ENCODE peak calls at places on chromosomes 6 and 20, in ten cellular contexts. One of them, this sample, is unnamed.
A peak's percentile ranks its signal among the peaks of the same experiment; 100 is the strongest.

GRCh38 chr20:15339264-15339663 is 1001.9 kb upstream of the FLRT3 start:
- DNase-seq in left kidney: no peak
- DNase-seq in HFF-Myc: no peak
- DNase-seq in neuronal stem cell: no peak
- DNase-seq in lower leg skin: no peak
- DNase-seq in endothelial cell: no peak
- DNase-seq in KBM-7: no peak
- DNase-seq in mucosa of descending colon: peak; percentile 2
- DNase-seq in CD8-positive, alpha-beta memory T cell: no peak
- DNase-seq in left ventricle myocardium superior: no peak
- DNase-seq in this sample: no peak

GRCh38 chr20:56722042-56722441 is 92.9 kb downstream of the TFAP2C start:
- DNase-seq in left kidney: no peak
- DNase-seq in HFF-Myc: no peak
- DNase-seq in neuronal stem cell: no peak
- DNase-seq in lower leg skin: no peak
- DNase-seq in endothelial cell: no peak
- DNase-seq in KBM-7: peak; percentile 93
- DNase-seq in mucosa of descending colon: peak; percentile 14
- DNase-seq in CD8-positive, alpha-beta memory T cell: no peak
- DNase-seq in left ventricle myocardium superior: no peak
- DNase-seq in this sample: no peak

GRCh38 chr6:40528051-40528450 is 59.1 kb downstream of the LRFN2 start:
- DNase-seq in left kidney: no peak
- DNase-seq in HFF-Myc: no peak
- DNase-seq in neuronal stem cell: no peak
- DNase-seq in lower leg skin: no peak
- DNase-seq in endothelial cell: no peak
- DNase-seq in KBM-7: no peak
- DNase-seq in mucosa of descending colon: no peak
- DNase-seq in CD8-positive, alpha-beta memory T cell: no peak
- DNase-seq in left ventricle myocardium superior: no peak
- DNase-seq in this sample: no peak

GRCh38 chr6:3260772-3261517 is 2.2 kb downstream of the PSMG4 start:
- DNase-seq in left kidney: no peak
- DNase-seq in HFF-Myc: no peak
- DNase-seq in neuronal stem cell: no peak
- DNase-seq in lower leg skin: no peak
- DNase-seq in endothelial cell: no peak
- DNase-seq in KBM-7: no peak
- DNase-seq in mucosa of descending colon: no peak
- DNase-seq in CD8-positive, alpha-beta memory T cell: no peak
- DNase-seq in left ventricle myocardium superior: peak; percentile 8
- DNase-seq in this sample: no peak

GRCh38 chr6:13668291-13668928 is 43.2 kb downstream of the RANBP9 start:
- DNase-seq in left kidney: no peak
- DNase-seq in HFF-Myc: no peak
- DNase-seq in neuronal stem cell: no peak
- DNase-seq in lower leg skin: no peak
- DNase-seq in endothelial cell: no peak
- DNase-seq in KBM-7: no peak
- DNase-seq in mucosa of descending colon: no peak
- DNase-seq in CD8-positive, alpha-beta memory T cell: no peak
- DNase-seq in left ventricle myocardium superior: no peak
- DNase-seq in this sample: peak; percentile 37

GRCh38 chr6:42451146-42451594 is 556 bp downstream of the TRERF1 start:
- DNase-seq in left kidney: no peak
- DNase-seq in HFF-Myc: no peak
- DNase-seq in neuronal stem cell: no peak
- DNase-seq in lower leg skin: no peak
- DNase-seq in endothelial cell: no peak
- DNase-seq in KBM-7: peak; percentile 49
- DNase-seq in mucosa of descending colon: peak; percentile 25
- DNase-seq in CD8-positive, alpha-beta memory T cell: peak; percentile 59
- DNase-seq in left ventricle myocardium superior: no peak
- DNase-seq in this sample: peak; percentile 18

GRCh38 chr6:14029605-14030004 is 88.0 kb upstream of the CD83 start:
- DNase-seq in left kidney: peak; percentile 45
- DNase-seq in HFF-Myc: no peak
- DNase-seq in neuronal stem cell: no peak
- DNase-seq in lower leg skin: no peak
- DNase-seq in endothelial cell: no peak
- DNase-seq in KBM-7: no peak
- DNase-seq in mucosa of descending colon: no peak
- DNase-seq in CD8-positive, alpha-beta memory T cell: no peak
- DNase-seq in left ventricle myocardium superior: no peak
- DNase-seq in this sample: no peak

GRCh38 chr6:13368079-13368478 is 39.7 kb upstream of the TBC1D7 start:
- DNase-seq in left kidney: peak; percentile 5
- DNase-seq in HFF-Myc: no peak
- DNase-seq in neuronal stem cell: no peak
- DNase-seq in lower leg skin: no peak
- DNase-seq in endothelial cell: no peak
- DNase-seq in KBM-7: no peak
- DNase-seq in mucosa of descending colon: no peak
- DNase-seq in CD8-positive, alpha-beta memory T cell: no peak
- DNase-seq in left ventricle myocardium superior: no peak
- DNase-seq in this sample: no peak

GRCh38 chr6:31575335-31575901 is at the start of gene TNF:
- DNase-seq in left kidney: no peak
- DNase-seq in HFF-Myc: no peak
- DNase-seq in neuronal stem cell: no peak
- DNase-seq in lower leg skin: peak; percentile 90
- DNase-seq in endothelial cell: no peak
- DNase-seq in KBM-7: no peak
- DNase-seq in mucosa of descending colon: peak; percentile 55
- DNase-seq in CD8-positive, alpha-beta memory T cell: peak; percentile 77
- DNase-seq in left ventricle myocardium superior: peak; percentile 57
- DNase-seq in this sample: no peak

GRCh38 chr6:356828-357251 is 34.7 kb upstream of the IRF4 start:
- DNase-seq in left kidney: no peak
- DNase-seq in HFF-Myc: no peak
- DNase-seq in neuronal stem cell: no peak
- DNase-seq in lower leg skin: no peak
- DNase-seq in endothelial cell: no peak
- DNase-seq in KBM-7: no peak
- DNase-seq in mucosa of descending colon: no peak
- DNase-seq in CD8-positive, alpha-beta memory T cell: no peak
- DNase-seq in left ventricle myocardium superior: peak; percentile 73
- DNase-seq in this sample: no peak

GRCh38 chr6:136547336-136547735 is 2.9 kb downstream of the MAP7 start:
- DNase-seq in left kidney: peak; percentile 66
- DNase-seq in HFF-Myc: no peak
- DNase-seq in neuronal stem cell: no peak
- DNase-seq in lower leg skin: no peak
- DNase-seq in endothelial cell: no peak
- DNase-seq in KBM-7: peak; percentile 78
- DNase-seq in mucosa of descending colon: no peak
- DNase-seq in CD8-positive, alpha-beta memory T cell: no peak
- DNase-seq in left ventricle myocardium superior: no peak
- DNase-seq in this sample: peak; percentile 67

GRCh38 chr6:6696867-6697531 is 108.5 kb downstream of the LY86 start:
- DNase-seq in left kidney: peak; percentile 93
- DNase-seq in HFF-Myc: no peak
- DNase-seq in neuronal stem cell: peak; percentile 77
- DNase-seq in lower leg skin: peak; percentile 91
- DNase-seq in endothelial cell: peak; percentile 85
- DNase-seq in KBM-7: peak; percentile 95
- DNase-seq in mucosa of descending colon: peak; percentile 88
- DNase-seq in CD8-positive, alpha-beta memory T cell: no peak
- DNase-seq in left ventricle myocardium superior: peak; percentile 75
- DNase-seq in this sample: peak; percentile 46

GRCh38 chr6:91358986-91359385 is 772.1 kb upstream of the MAP3K7 start:
- DNase-seq in left kidney: no peak
- DNase-seq in HFF-Myc: no peak
- DNase-seq in neuronal stem cell: no peak
- DNase-seq in lower leg skin: no peak
- DNase-seq in endothelial cell: no peak
- DNase-seq in KBM-7: no peak
- DNase-seq in mucosa of descending colon: no peak
- DNase-seq in CD8-positive, alpha-beta memory T cell: no peak
- DNase-seq in left ventricle myocardium superior: no peak
- DNase-seq in this sample: no peak

GRCh38 chr20:1810926-1811620 is 84.1 kb upstream of the SIRPA start:
- DNase-seq in left kidney: peak; percentile 43
- DNase-seq in HFF-Myc: peak; percentile 36
- DNase-seq in neuronal stem cell: no peak
- DNase-seq in lower leg skin: peak; percentile 82
- DNase-seq in endothelial cell: no peak
- DNase-seq in KBM-7: peak; percentile 86
- DNase-seq in mucosa of descending colon: no peak
- DNase-seq in CD8-positive, alpha-beta memory T cell: no peak
- DNase-seq in left ventricle myocardium superior: no peak
- DNase-seq in this sample: peak; percentile 40

GRCh38 chr20:1075564-1075963 is 42.8 kb upstream of the PSMF1 start:
- DNase-seq in left kidney: no peak
- DNase-seq in HFF-Myc: no peak
- DNase-seq in neuronal stem cell: no peak
- DNase-seq in lower leg skin: no peak
- DNase-seq in endothelial cell: no peak
- DNase-seq in KBM-7: no peak
- DNase-seq in mucosa of descending colon: no peak
- DNase-seq in CD8-positive, alpha-beta memory T cell: no peak
- DNase-seq in left ventricle myocardium superior: no peak
- DNase-seq in this sample: no peak

GRCh38 chr20:47747663-47748031 is 37.6 kb downstream of the SULF2 start:
- DNase-seq in left kidney: no peak
- DNase-seq in HFF-Myc: no peak
- DNase-seq in neuronal stem cell: no peak
- DNase-seq in lower leg skin: no peak
- DNase-seq in endothelial cell: no peak
- DNase-seq in KBM-7: no peak
- DNase-seq in mucosa of descending colon: no peak
- DNase-seq in CD8-positive, alpha-beta memory T cell: no peak
- DNase-seq in left ventricle myocardium superior: no peak
- DNase-seq in this sample: no peak

GRCh38 chr6:151917531-151918329 is 110.2 kb downstream of the ESR1 start:
- DNase-seq in left kidney: no peak
- DNase-seq in HFF-Myc: no peak
- DNase-seq in neuronal stem cell: no peak
- DNase-seq in lower leg skin: no peak
- DNase-seq in endothelial cell: no peak
- DNase-seq in KBM-7: no peak
- DNase-seq in mucosa of descending colon: no peak
- DNase-seq in CD8-positive, alpha-beta memory T cell: no peak
- DNase-seq in left ventricle myocardium superior: no peak
- DNase-seq in this sample: no peak

GRCh38 chr20:62354031-62354808 is 12.9 kb downstream of the LAMA5 start:
- DNase-seq in left kidney: no peak
- DNase-seq in HFF-Myc: no peak
- DNase-seq in neuronal stem cell: no peak
- DNase-seq in lower leg skin: no peak
- DNase-seq in endothelial cell: no peak
- DNase-seq in KBM-7: no peak
- DNase-seq in mucosa of descending colon: no peak
- DNase-seq in CD8-positive, alpha-beta memory T cell: no peak
- DNase-seq in left ventricle myocardium superior: peak; percentile 28
- DNase-seq in this sample: no peak

GRCh38 chr20:10316582-10316981 is 98.0 kb downstream of the SNAP25 start:
- DNase-seq in left kidney: no peak
- DNase-seq in HFF-Myc: no peak
- DNase-seq in neuronal stem cell: no peak
- DNase-seq in lower leg skin: no peak
- DNase-seq in endothelial cell: no peak
- DNase-seq in KBM-7: peak; percentile 20
- DNase-seq in mucosa of descending colon: peak; percentile 7
- DNase-seq in CD8-positive, alpha-beta memory T cell: no peak
- DNase-seq in left ventricle myocardium superior: no peak
- DNase-seq in this sample: peak; percentile 27

GRCh38 chr6:122429328-122429727 is 29.9 kb downstream of the HSF2 start:
- DNase-seq in left kidney: no peak
- DNase-seq in HFF-Myc: no peak
- DNase-seq in neuronal stem cell: no peak
- DNase-seq in lower leg skin: no peak
- DNase-seq in endothelial cell: no peak
- DNase-seq in KBM-7: no peak
- DNase-seq in mucosa of descending colon: no peak
- DNase-seq in CD8-positive, alpha-beta memory T cell: no peak
- DNase-seq in left ventricle myocardium superior: no peak
- DNase-seq in this sample: no peak

GRCh38 chr6:816510-817084 is 123.7 kb upstream of the EXOC2 start:
- DNase-seq in left kidney: no peak
- DNase-seq in HFF-Myc: no peak
- DNase-seq in neuronal stem cell: no peak
- DNase-seq in lower leg skin: no peak
- DNase-seq in endothelial cell: no peak
- DNase-seq in KBM-7: peak; percentile 37
- DNase-seq in mucosa of descending colon: no peak
- DNase-seq in CD8-positive, alpha-beta memory T cell: no peak
- DNase-seq in left ventricle myocardium superior: no peak
- DNase-seq in this sample: no peak

GRCh38 chr6:93701526-93701925 is 282.2 kb upstream of the EPHA7 start:
- DNase-seq in left kidney: no peak
- DNase-seq in HFF-Myc: no peak
- DNase-seq in neuronal stem cell: no peak
- DNase-seq in lower leg skin: no peak
- DNase-seq in endothelial cell: no peak
- DNase-seq in KBM-7: no peak
- DNase-seq in mucosa of descending colon: no peak
- DNase-seq in CD8-positive, alpha-beta memory T cell: no peak
- DNase-seq in left ventricle myocardium superior: no peak
- DNase-seq in this sample: no peak

GRCh38 chr20:43681468-43681942 is 14.6 kb downstream of the MYBL2 start:
- DNase-seq in left kidney: peak; percentile 50
- DNase-seq in HFF-Myc: no peak
- DNase-seq in neuronal stem cell: no peak
- DNase-seq in lower leg skin: no peak
- DNase-seq in endothelial cell: no peak
- DNase-seq in KBM-7: no peak
- DNase-seq in mucosa of descending colon: no peak
- DNase-seq in CD8-positive, alpha-beta memory T cell: no peak
- DNase-seq in left ventricle myocardium superior: no peak
- DNase-seq in this sample: no peak

GRCh38 chr6:95923518-95923917 is 92.3 kb upstream of the FUT9 start:
- DNase-seq in left kidney: no peak
- DNase-seq in HFF-Myc: no peak
- DNase-seq in neuronal stem cell: no peak
- DNase-seq in lower leg skin: no peak
- DNase-seq in endothelial cell: peak; percentile 18
- DNase-seq in KBM-7: peak; percentile 5
- DNase-seq in mucosa of descending colon: peak; percentile 15
- DNase-seq in CD8-positive, alpha-beta memory T cell: no peak
- DNase-seq in left ventricle myocardium superior: peak; percentile 19
- DNase-seq in this sample: peak; percentile 5

GRCh38 chr6:155444120-155444917 is 11.3 kb downstream of the NOX3 start:
- DNase-seq in left kidney: no peak
- DNase-seq in HFF-Myc: peak; percentile 5
- DNase-seq in neuronal stem cell: no peak
- DNase-seq in lower leg skin: no peak
- DNase-seq in endothelial cell: no peak
- DNase-seq in KBM-7: no peak
- DNase-seq in mucosa of descending colon: no peak
- DNase-seq in CD8-positive, alpha-beta memory T cell: no peak
- DNase-seq in left ventricle myocardium superior: no peak
- DNase-seq in this sample: no peak

GRCh38 chr6:138520463-138520862 is 21.2 kb upstream of the NHSL1 start:
- DNase-seq in left kidney: peak; percentile 28
- DNase-seq in HFF-Myc: no peak
- DNase-seq in neuronal stem cell: no peak
- DNase-seq in lower leg skin: no peak
- DNase-seq in endothelial cell: no peak
- DNase-seq in KBM-7: peak; percentile 55
- DNase-seq in mucosa of descending colon: no peak
- DNase-seq in CD8-positive, alpha-beta memory T cell: no peak
- DNase-seq in left ventricle myocardium superior: no peak
- DNase-seq in this sample: peak; percentile 40

GRCh38 chr6:145372671-145373123 is 362.6 kb downstream of the EPM2A start:
- DNase-seq in left kidney: no peak
- DNase-seq in HFF-Myc: no peak
- DNase-seq in neuronal stem cell: no peak
- DNase-seq in lower leg skin: no peak
- DNase-seq in endothelial cell: no peak
- DNase-seq in KBM-7: no peak
- DNase-seq in mucosa of descending colon: peak; percentile 6
- DNase-seq in CD8-positive, alpha-beta memory T cell: no peak
- DNase-seq in left ventricle myocardium superior: peak; percentile 34
- DNase-seq in this sample: peak; percentile 24

GRCh38 chr6:3277851-3278416 is 19.2 kb downstream of the PSMG4 start:
- DNase-seq in left kidney: no peak
- DNase-seq in HFF-Myc: no peak
- DNase-seq in neuronal stem cell: no peak
- DNase-seq in lower leg skin: no peak
- DNase-seq in endothelial cell: no peak
- DNase-seq in KBM-7: no peak
- DNase-seq in mucosa of descending colon: no peak
- DNase-seq in CD8-positive, alpha-beta memory T cell: no peak
- DNase-seq in left ventricle myocardium superior: no peak
- DNase-seq in this sample: no peak